ENCODE peak calls at places on chromosomes 3 and 15, in four cellular contexts. A is small intestine, I is mucosa of descending colon, W is esophagus squamous epithelium. M is an unnamed sample. For H3K36me3, the result is how much of the 10 kb centered on the place peaks cover.

GRCh38 chr3:42846682-42847522 is 28.8 kb downstream of the CYP8B1 start:
- DNase-seq in A (no peak), I (no peak), W (no peak), M (no peak)

GRCh38 chr15:64775551-64776401 is at the start of gene RBPMS2:
- DNase-seq in A (no peak), I (peak), W (no peak), M (no peak)

GRCh38 chr3:31268868-31269267 is 263.9 kb upstream of the STT3B start:
- DNase-seq in A (no peak), I (no peak), W (no peak), M (no peak)

GRCh38 chr3:99918720-99919119 is 101.1 kb downstream of the CMSS1 start:
- DNase-seq in A (no peak), I (no peak), W (no peak), M (no peak)

GRCh38 chr3:89947357-89947954 is 840.0 kb downstream of the EPHA3 start:
- DNase-seq in A (peak), I (peak), W (no peak), M (no peak)

GRCh38 chr3:148957586-148957985 is 33.8 kb upstream of the GYG1 start:
- DNase-seq in A (no peak), I (no peak), W (no peak), M (no peak)

GRCh38 chr3:5219216-5219615 is 31.7 kb downstream of the EDEM1 start:
- DNase-seq in A (no peak), I (no peak), W (no peak), M (no peak)

GRCh38 chr15:95347846-95348245 is 982.7 kb upstream of the NR2F2 start:
- DNase-seq in A (no peak), I (no peak), W (no peak), M (no peak)

GRCh38 chr15:31128919-31129768 is 27.6 kb upstream of the TRPM1 start:
- DNase-seq in A (peak), I (peak), W (peak), M (peak)

GRCh38 chr3:12992629-12993021 is 80.6 kb downstream of the IQSEC1 start:
- DNase-seq in A (no peak), I (no peak), W (no peak), M (no peak)

GRCh38 chr15:66872394-66872793 is 170.4 kb downstream of the SMAD6 start:
- DNase-seq in A (no peak), I (no peak), W (no peak), M (no peak)

GRCh38 chr3:155031191-155031590 is 48.9 kb upstream of the MME start:
- DNase-seq in A (no peak), I (no peak), W (no peak), M (no peak)
- H3K4me3 ChIP-seq in A (no peak), I (no peak), W (no peak), M (no peak)

GRCh38 chr3:48425281-48425812 is 4.5 kb downstream of the PLXNB1 start:
- DNase-seq in A (no peak), I (no peak), W (no peak), M (no peak)

GRCh38 chr3:48428088-48428862 is 1.6 kb downstream of the PLXNB1 start:
- DNase-seq in A (peak), I (peak), W (no peak), M (no peak)

GRCh38 chr3:48426401-48426909 is 3.4 kb downstream of the PLXNB1 start:
- DNase-seq in A (no peak), I (no peak), W (no peak), M (no peak)

GRCh38 chr3:48427630-48427962 is 2.3 kb downstream of the PLXNB1 start:
- DNase-seq in A (peak), I (peak), W (no peak), M (no peak)

GRCh38 chr3:48426944-48427629 is 2.8 kb downstream of the PLXNB1 start:
- DNase-seq in A (no peak), I (no peak), W (no peak), M (no peak)
- H3K36me3 ChIP-seq in A (under half), I (under half), W (under half), M (under half)

DNA sequence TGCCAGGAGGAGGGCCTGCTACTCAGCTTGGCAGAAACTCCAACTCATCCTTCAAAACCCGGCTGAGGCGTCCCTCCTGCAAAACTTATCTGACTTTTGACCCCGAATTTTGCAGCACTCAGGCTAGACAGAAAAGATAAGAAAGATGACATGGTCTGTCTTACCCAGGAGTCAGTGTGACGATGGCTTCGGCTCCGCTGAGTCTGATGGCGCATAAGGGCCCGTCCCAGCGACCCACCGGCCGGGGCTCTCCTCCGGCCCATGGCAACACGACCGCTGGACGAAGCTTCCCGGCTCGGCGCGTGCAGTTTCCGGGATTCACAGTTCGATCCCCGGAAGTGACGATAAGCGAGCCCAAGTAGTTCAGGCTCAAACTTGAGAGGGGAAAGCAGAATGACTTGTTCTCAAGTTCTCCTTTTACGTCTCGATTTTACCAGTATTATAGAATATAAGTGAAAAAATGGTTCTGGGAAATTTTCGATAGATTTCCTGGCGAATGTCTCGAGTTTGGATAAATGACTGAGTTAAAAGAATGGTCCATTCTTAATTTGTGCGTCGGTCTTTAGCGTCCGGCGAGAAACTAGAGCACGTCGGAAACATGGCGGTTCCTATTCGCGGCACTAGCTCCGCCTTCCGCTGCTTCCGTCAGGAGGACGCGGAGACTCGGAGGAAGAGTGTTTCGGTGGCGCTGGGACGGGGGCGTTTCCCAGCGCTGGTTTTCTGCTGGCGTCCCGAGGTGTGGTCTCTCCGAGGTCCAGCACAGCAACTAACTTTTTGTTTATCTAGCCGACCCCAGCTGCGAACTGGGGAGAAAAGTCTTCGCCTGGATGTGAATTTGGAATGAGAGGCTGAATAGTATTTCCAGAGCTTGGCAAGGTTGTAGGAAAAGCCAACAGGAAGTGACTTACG is at the start of gene LSG1:
- DNase-seq in A (peak), I (peak), W (peak), M (peak)
- H3K4me3 ChIP-seq in A (peak), I (peak), W (peak), M (peak)

GRCh38 chr3:37150621-37151020 is 23.8 kb downstream of the LRRFIP2 start:
- DNase-seq in A (no peak), I (no peak), W (no peak), M (no peak)

GRCh38 chr3:37148208-37148607 is 26.2 kb downstream of the LRRFIP2 start:
- DNase-seq in A (no peak), I (no peak), W (no peak), M (no peak)

GRCh38 chr3:37145607-37146006 is 28.8 kb downstream of the LRRFIP2 start:
- DNase-seq in A (no peak), I (no peak), W (no peak), M (no peak)

GRCh38 chr3:37147676-37148075 is 26.7 kb downstream of the LRRFIP2 start:
- DNase-seq in A (no peak), I (no peak), W (no peak), M (no peak)

GRCh38 chr3:37149246-37149645 is 25.1 kb downstream of the LRRFIP2 start:
- DNase-seq in A (no peak), I (no peak), W (no peak), M (no peak)
- H3K36me3 ChIP-seq in A (under half), I (under half), W (half or more), M (under half)

DNA sequence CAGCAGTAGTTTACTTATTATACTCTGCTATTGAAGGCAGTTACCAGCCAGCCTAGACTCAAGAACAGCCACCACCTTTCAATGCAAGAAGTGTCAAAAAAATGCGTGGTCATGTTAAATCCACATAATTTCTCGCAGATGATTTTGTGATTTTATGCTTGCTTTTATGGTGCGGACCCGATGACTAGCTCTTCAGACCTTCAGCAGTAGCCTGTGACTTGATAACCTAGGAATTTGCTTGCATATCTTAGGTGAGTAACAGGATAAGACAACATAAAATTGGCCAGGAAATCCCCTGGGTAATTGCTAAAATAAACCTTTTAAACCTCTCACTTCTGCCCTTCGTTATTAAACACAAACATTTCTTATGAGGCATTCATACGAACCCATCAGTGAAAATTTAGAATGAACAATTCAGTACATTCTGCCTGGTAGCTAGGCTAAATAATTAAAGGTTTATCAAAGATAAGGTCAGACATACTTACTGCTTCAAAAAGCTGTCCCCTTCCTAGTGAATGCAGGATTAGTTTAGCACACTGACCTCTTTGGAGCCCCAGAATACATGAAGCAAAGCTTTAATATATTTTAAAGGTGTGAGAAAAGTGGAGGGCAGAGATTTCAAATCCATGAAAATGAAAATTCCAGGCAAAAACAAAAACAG is 798.8 kb downstream of the OTOL1 start:
- DNase-seq in A (no peak), I (no peak), W (no peak), M (no peak)
- H3K4me3 ChIP-seq in A (no peak), I (no peak), W (no peak), M (no peak)

GRCh38 chr15:92677998-92678397 is 22.4 kb upstream of the FAM174B start:
- DNase-seq in A (no peak), I (no peak), W (no peak), M (no peak)
- H3K36me3 ChIP-seq in A (under half), I (under half), W (under half), M (under half)